ENCODE peak calls at places on chromosomes 4 and X, in nine cellular contexts. O, K, Y, Z, Q, J, G, F and H are unnamed samples.

GRCh38 chr4:173213296-173213695 is 44.7 kb downstream of the GALNT7 start:
- DNase-seq in O (no peak), K (no peak), Y (no peak), Z (no peak), Q (no peak), J (no peak), G (no peak), F (no peak), H (no peak)

GRCh38 chrX:153767674-153768055 is 3.6 kb downstream of the PLXNB3 start:
- DNase-seq in O (no peak), K (no peak), Y (peak), Z (no peak), Q (no peak), J (no peak), G (no peak), F (no peak), H (no peak)

GRCh38 chrX:143536176-143536575 is 18.9 kb upstream of the SPANXN3 start:
- DNase-seq in O (no peak), K (peak), Y (no peak), Z (no peak), Q (no peak), J (no peak), G (no peak), F (no peak), H (no peak)

GRCh38 chrX:132876509-132876837 is 82.0 kb downstream of the HS6ST2 start:
- DNase-seq in O (no peak), K (no peak), Y (no peak), Z (no peak), Q (no peak), J (no peak), G (no peak), F (no peak), H (no peak)

GRCh38 chrX:20159811-20160385 is 18.3 kb upstream of the EIF1AX start:
- DNase-seq in O (no peak), K (no peak), Y (no peak), Z (no peak), Q (no peak), J (no peak), G (no peak), F (no peak), H (no peak)

GRCh38 chrX:103157511-103158316 is 57.2 kb upstream of the BEX4 start:
- DNase-seq in O (no peak), K (peak), Y (no peak), Z (peak), Q (peak), J (peak), G (no peak), F (peak), H (peak)

GRCh38 chr4:129223955-129224354 is 128.0 kb downstream of the C4orf33 start:
- DNase-seq in O (no peak), K (no peak), Y (no peak), Z (no peak), Q (no peak), J (no peak), G (no peak), F (no peak), H (peak)

GRCh38 chr4:82799006-82799881 is 648 bp upstream of the SCD5 start:
- DNase-seq in O (no peak), K (no peak), Y (no peak), Z (no peak), Q (no peak), J (no peak), G (no peak), F (no peak), H (no peak)

GRCh38 chr4:2365913-2366210 is 52.6 kb downstream of the ZFYVE28 start:
- DNase-seq in O (no peak), K (no peak), Y (no peak), Z (no peak), Q (no peak), J (no peak), G (no peak), F (no peak), H (no peak)

GRCh38 chr4:39548425-39549067 is 21.3 kb upstream of the UGDH start:
- DNase-seq in O (no peak), K (no peak), Y (no peak), Z (no peak), Q (no peak), J (no peak), G (no peak), F (no peak), H (no peak)

GRCh38 chrX:112636288-112636687 is 43.5 kb downstream of the LHFPL1 start:
- DNase-seq in O (no peak), K (no peak), Y (no peak), Z (no peak), Q (no peak), J (no peak), G (no peak), F (no peak), H (peak)

GRCh38 chr4:39719804-39720580 is 22.1 kb downstream of the UBE2K start:
- DNase-seq in O (no peak), K (no peak), Y (no peak), Z (no peak), Q (no peak), J (no peak), G (no peak), F (no peak), H (no peak)

GRCh38 chr4:180951312-180951711 is 1291.9 kb upstream of the TENM3 start:
- DNase-seq in O (no peak), K (no peak), Y (no peak), Z (no peak), Q (no peak), J (no peak), G (no peak), F (no peak), H (no peak)

GRCh38 chrX:123698979-123699378 is 33.9 kb downstream of the THOC2 start:
- DNase-seq in O (no peak), K (no peak), Y (no peak), Z (no peak), Q (no peak), J (no peak), G (no peak), F (peak), H (no peak)

GRCh38 chr4:17770845-17771244 is 10.6 kb downstream of the FAM184B start:
- DNase-seq in O (no peak), K (no peak), Y (no peak), Z (no peak), Q (no peak), J (no peak), G (no peak), F (no peak), H (no peak)

GRCh38 chrX:31459361-31459760 is 387.5 kb upstream of the FTHL17 start:
- DNase-seq in O (no peak), K (no peak), Y (no peak), Z (no peak), Q (no peak), J (no peak), G (no peak), F (no peak), H (peak)

GRCh38 chr4:72858328-72858727 is 211.2 kb downstream of the COX18 start:
- DNase-seq in O (no peak), K (no peak), Y (no peak), Z (no peak), Q (no peak), J (peak), G (no peak), F (no peak), H (peak)

GRCh38 chr4:5750052-5750950 is 39.3 kb downstream of the EVC start:
- DNase-seq in O (no peak), K (no peak), Y (no peak), Z (peak), Q (no peak), J (peak), G (no peak), F (no peak), H (no peak)

GRCh38 chrX:44621088-44621487 is 78.4 kb upstream of the FUNDC1 start:
- DNase-seq in O (no peak), K (no peak), Y (no peak), Z (no peak), Q (no peak), J (no peak), G (no peak), F (no peak), H (no peak)

GRCh38 chrX:46777971-46778810 is 19.3 kb upstream of the SLC9A7 start:
- DNase-seq in O (no peak), K (no peak), Y (no peak), Z (no peak), Q (no peak), J (peak), G (no peak), F (no peak), H (peak)

GRCh38 chr4:112357453-112357852 is 60.3 kb downstream of the ALPK1 start:
- DNase-seq in O (no peak), K (no peak), Y (no peak), Z (no peak), Q (no peak), J (no peak), G (no peak), F (no peak), H (no peak)

GRCh38 chr4:182917182-182918043 is at the start of gene DCTD:
- DNase-seq in O (peak), K (peak), Y (peak), Z (peak), Q (peak), J (peak), G (peak), F (peak), H (peak)

GRCh38 chr4:11297627-11298026 is 131.1 kb downstream of the HS3ST1 start:
- DNase-seq in O (no peak), K (no peak), Y (no peak), Z (no peak), Q (no peak), J (no peak), G (no peak), F (no peak), H (peak)